ENCODE peak calls at places on chromosome 15, in ten cellular contexts. U is GM06990; X is fibroblast of the aortic adventitia; G is sigmoid colon; O is brain microvascular endothelial cell; I is CD8-positive, alpha-beta T cell; A is GM12865; S is GM23338; J is stomach; L is HL-60. R is an unnamed sample.

GRCh38 chr15:52706091-52706490 is 26.9 kb upstream of the ATOSA start:
- DNase-seq in U (no peak), X (no peak), G (no peak), O (no peak), I (no peak), A (no peak), S (no peak), J (no peak), L (no peak), R (no peak)

GRCh38 chr15:96346409-96346808 is 15.9 kb downstream of the NR2F2 start:
- DNase-seq in U (no peak), X (no peak), G (no peak), O (no peak), I (no peak), A (no peak), S (no peak), J (no peak), L (no peak), R (no peak)

GRCh38 chr15:28002867-28003266 is 96.2 kb downstream of the OCA2 start:
- DNase-seq in U (no peak), X (no peak), G (no peak), O (no peak), I (no peak), A (no peak), S (no peak), J (no peak), L (no peak), R (no peak)

GRCh38 chr15:90316139-90316538 is 35.9 kb upstream of the ZNF774 start:
- DNase-seq in U (no peak), X (no peak), G (peak; percentile 80), O (no peak), I (no peak), A (no peak), S (no peak), J (no peak), L (no peak), R (no peak)

GRCh38 chr15:31278544-31279220 is 48.0 kb upstream of the KLF13 start:
- DNase-seq in U (no peak), X (no peak), G (peak; percentile 60), O (no peak), I (no peak), A (no peak), S (no peak), J (peak; percentile 21), L (no peak), R (peak; percentile 6)

GRCh38 chr15:67156426-67156825 is 91.0 kb downstream of the SMAD3 start:
- DNase-seq in U (no peak), X (no peak), G (no peak), O (no peak), I (no peak), A (no peak), S (no peak), J (no peak), L (no peak), R (no peak)

GRCh38 chr15:56797720-56798275 is 64.5 kb upstream of the ZNF280D start:
- DNase-seq in U (no peak), X (peak; percentile 35), G (no peak), O (no peak), I (no peak), A (no peak), S (no peak), J (no peak), L (no peak), R (no peak)

GRCh38 chr15:63971427-63971805 is 74.9 kb downstream of the DAPK2 start:
- DNase-seq in U (peak; percentile 50), X (no peak), G (no peak), O (no peak), I (no peak), A (peak; percentile 83), S (no peak), J (no peak), L (no peak), R (no peak)

GRCh38 chr15:74200871-74201419 is 1.6 kb downstream of the STRA6 start:
- DNase-seq in U (no peak), X (peak; percentile 89), G (peak; percentile 76), O (peak; percentile 29), I (no peak), A (no peak), S (no peak), J (no peak), L (no peak), R (no peak)

GRCh38 chr15:35956066-35956465 is 410.1 kb upstream of the DPH6 start:
- DNase-seq in U (no peak), X (no peak), G (no peak), O (no peak), I (no peak), A (no peak), S (no peak), J (no peak), L (no peak), R (no peak)

GRCh38 chr15:90681480-90681879 is 35.7 kb upstream of the BLM start:
- DNase-seq in U (no peak), X (peak; percentile 93), G (peak; percentile 65), O (peak; percentile 93), I (no peak), A (no peak), S (no peak), J (no peak), L (no peak), R (no peak)

GRCh38 chr15:70348581-70349344 is 251.0 kb upstream of the TLE3 start:
- DNase-seq in U (no peak), X (no peak), G (peak; percentile 72), O (no peak), I (no peak), A (no peak), S (no peak), J (no peak), L (peak; percentile 94), R (no peak)

GRCh38 chr15:48601095-48601494 is 44.4 kb downstream of the FBN1 start:
- DNase-seq in U (no peak), X (no peak), G (no peak), O (no peak), I (no peak), A (no peak), S (no peak), J (no peak), L (no peak), R (no peak)
- TF ChIP-seq CTCF in U (no peak), X (no peak), G (no peak), O (no peak), I (no peak), A (no peak), S (no peak), J (no peak), L (no peak), R (no peak)

DNA sequence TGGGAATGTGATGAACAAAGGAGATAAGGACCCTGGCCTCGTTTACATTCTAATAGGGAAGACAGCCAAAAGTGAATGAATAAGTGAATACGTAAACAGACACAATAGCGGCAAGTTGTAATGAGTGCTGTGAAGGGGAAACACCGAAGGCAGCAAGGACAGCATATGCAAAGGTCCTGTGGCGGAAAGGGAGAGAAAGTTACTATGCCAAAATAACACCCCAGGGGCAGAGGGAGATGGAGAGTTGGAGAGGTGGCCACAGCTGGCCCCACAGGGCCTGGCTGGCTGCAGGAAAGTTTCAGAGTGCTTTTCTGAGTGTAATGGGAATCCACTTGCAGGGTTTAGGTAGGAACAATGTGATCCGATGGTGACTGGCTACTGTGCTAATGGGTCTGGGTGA is 91.9 kb downstream of the SLCO3A1 start:
- DNase-seq in U (no peak), X (no peak), G (no peak), O (no peak), I (no peak), A (no peak), S (no peak), J (no peak), L (no peak), R (no peak)
- TF ChIP-seq CTCF in U (no peak), X (no peak), G (no peak), O (no peak), I (no peak), A (no peak), S (no peak), J (no peak), L (no peak), R (no peak)

GRCh38 chr15:76239786-76240185 is 71.5 kb downstream of the ETFA start:
- DNase-seq in U (no peak), X (peak; percentile 11), G (no peak), O (no peak), I (no peak), A (no peak), S (no peak), J (no peak), L (no peak), R (no peak)

GRCh38 chr15:76234337-76234889 is 76.9 kb downstream of the ETFA start:
- DNase-seq in U (no peak), X (no peak), G (no peak), O (no peak), I (no peak), A (no peak), S (no peak), J (no peak), L (no peak), R (no peak)

GRCh38 chr15:76236350-76236749 is 74.9 kb downstream of the ETFA start:
- DNase-seq in U (no peak), X (no peak), G (no peak), O (no peak), I (no peak), A (no peak), S (no peak), J (no peak), L (no peak), R (no peak)

DNA sequence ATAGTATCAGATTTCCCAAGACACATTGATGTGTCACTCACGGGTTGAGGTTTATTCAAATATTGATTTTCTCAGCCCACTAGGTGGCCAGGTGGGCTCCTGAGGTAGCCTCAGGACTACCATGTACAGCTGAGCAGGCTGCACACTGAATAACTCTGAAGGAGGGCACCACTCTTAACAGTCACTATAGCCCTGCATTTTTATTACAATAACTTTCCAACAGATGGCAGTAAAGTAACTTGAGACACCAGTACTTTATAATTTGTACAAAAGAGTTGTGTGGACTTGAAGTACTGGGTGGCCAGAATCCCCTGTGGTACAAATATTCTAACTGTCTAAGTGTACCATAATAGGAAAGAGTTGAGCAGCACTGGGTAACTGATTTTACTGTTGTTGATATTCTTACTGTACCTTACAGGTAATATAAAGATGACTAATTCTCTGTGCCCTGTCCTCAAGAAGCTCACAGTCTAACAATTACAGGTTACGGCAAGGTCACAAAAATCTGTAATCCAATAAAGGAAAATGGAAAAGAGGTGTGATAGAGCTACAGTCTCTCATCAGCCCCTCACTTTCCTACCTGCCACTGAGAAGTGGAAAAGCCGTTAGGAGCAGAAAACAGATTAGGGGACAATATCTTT is 76.0 kb downstream of the ETFA start:
- DNase-seq in U (no peak), X (peak; percentile 60), G (no peak), O (no peak), I (no peak), A (peak; percentile 53), S (peak; percentile 67), J (no peak), L (no peak), R (peak; percentile 26)
- TF ChIP-seq CTCF in U (peak; percentile 36), X (peak; percentile 41), G (no peak), O (peak; percentile 44), I (peak; percentile 56), A (peak; percentile 32), S (peak; percentile 59), J (peak; percentile 14), L (no peak), R (peak; percentile 34)

DNA sequence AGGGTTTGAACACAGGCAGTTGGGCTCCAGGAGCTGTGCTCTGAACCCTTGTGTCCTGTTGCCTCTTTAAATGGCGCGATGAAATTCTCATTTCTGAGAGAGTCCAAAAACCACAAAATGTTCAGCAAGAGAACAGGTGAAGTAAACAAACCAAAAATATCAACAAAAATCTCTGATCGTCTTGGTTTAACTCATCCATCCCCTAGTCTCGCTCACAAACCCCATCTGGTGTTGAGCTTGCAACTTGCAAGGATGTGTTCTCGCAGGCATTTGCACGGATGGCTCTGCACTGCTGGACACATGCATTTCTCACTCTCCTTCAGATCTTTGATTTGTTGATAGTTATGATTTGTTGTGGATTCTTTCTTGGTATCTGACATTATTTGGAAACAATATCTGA is 31.1 kb downstream of the FAH start:
- DNase-seq in U (no peak), X (no peak), G (no peak), O (no peak), I (no peak), A (no peak), S (peak; percentile 38), J (no peak), L (no peak), R (no peak)
- TF ChIP-seq CTCF in U (peak; percentile 9), X (peak; percentile 3), G (no peak), O (peak; percentile 49), I (no peak), A (no peak), S (peak; percentile 27), J (no peak), L (no peak), R (no peak)